ENCODE peak calls at places on chromosome 13, in seven cellular contexts. X is sigmoid colon, O is fibroblast of lung, P is mesothelial cell of epicardium, E is bronchial epithelial cell, C is lower leg skin, Q is foreskin fibroblast. Z is an unnamed sample.

GRCh38 chr13:42569576-42570344 is 4.2 kb upstream of the TNFSF11 start:
- DNase-seq in P (no peak), E (no peak), Q (no peak), O (no peak), C (no peak), X (no peak), Z (peak; percentile 42)

GRCh38 chr13:109707044-109707794 is 79.2 kb downstream of the IRS2 start:
- DNase-seq in C (no peak), Q (no peak), X (no peak), P (no peak), E (no peak), O (peak; percentile 34), Z (no peak)

GRCh38 chr13:71729441-71729840 is 137.6 kb downstream of the DACH1 start:
- DNase-seq in E (no peak), X (no peak), C (no peak), P (no peak), Q (no peak), O (no peak), Z (no peak)

GRCh38 chr13:112159575-112160547 is 92.9 kb downstream of the SOX1 start:
- DNase-seq in O (no peak), P (no peak), Q (no peak), X (no peak), C (peak; percentile 58), E (no peak), Z (no peak)

GRCh38 chr13:74136089-74136658 is 2.0 kb upstream of the KLF12 start:
- DNase-seq in O (peak; percentile 67), Q (peak; percentile 72), C (no peak), E (peak; percentile 58), P (peak; percentile 68), X (peak; percentile 71), Z (peak; percentile 15)

GRCh38 chr13:54775501-54776191 is 1747.0 kb downstream of the OLFM4 start:
- DNase-seq in E (no peak), C (no peak), P (no peak), Q (no peak), X (no peak), O (no peak), Z (no peak)

GRCh38 chr13:80665792-80666333 is 324.9 kb upstream of the SPRY2 start:
- DNase-seq in C (no peak), Q (no peak), X (no peak), E (peak; percentile 66), O (no peak), P (no peak), Z (no peak)

GRCh38 chr13:28618595-28618994 is 40.3 kb upstream of the POMP start:
- DNase-seq in E (no peak), X (no peak), O (no peak), C (no peak), P (no peak), Q (no peak), Z (no peak)

GRCh38 chr13:96796234-96796633 is 198.0 kb downstream of the OXGR1 start:
- DNase-seq in P (no peak), O (no peak), X (no peak), Q (peak; percentile 38), E (peak; percentile 5), C (no peak), Z (no peak)
- TF ChIP-seq CTCF in P (no peak), O (no peak), X (no peak), Q (no peak), E (peak; percentile 13), C (no peak), Z (no peak)

DNA sequence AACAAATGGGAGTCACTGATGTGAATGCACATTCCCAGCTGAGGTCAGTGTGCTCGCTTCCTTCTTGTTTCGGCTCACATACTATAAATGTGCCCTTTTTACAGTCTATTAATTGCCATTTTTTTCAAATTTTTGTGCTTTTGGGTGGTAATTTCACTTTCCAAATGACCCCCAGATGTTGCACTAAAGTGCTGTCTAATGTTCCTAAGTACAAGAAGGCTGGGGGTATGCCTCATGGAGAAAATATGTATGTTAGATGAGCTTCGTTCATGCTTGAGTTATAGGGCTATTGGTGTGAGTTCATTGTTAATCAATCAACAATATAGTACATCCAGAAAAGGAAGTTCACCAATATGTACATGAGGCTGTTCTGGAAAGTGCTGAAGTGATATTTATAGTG is 84.7 kb downstream of the KL start:
- DNase-seq in X (no peak), P (no peak), E (no peak), C (no peak), Q (peak; percentile 68), O (no peak), Z (no peak)
- TF ChIP-seq CTCF in X (no peak), P (no peak), E (no peak), C (no peak), Q (no peak), O (no peak), Z (no peak)

GRCh38 chr13:29936051-29936813 is 85.8 kb upstream of the UBL3 start:
- DNase-seq in O (no peak), X (no peak), C (no peak), P (no peak), Q (no peak), E (no peak), Z (no peak)

GRCh38 chr13:29935309-29935981 is 85.0 kb upstream of the UBL3 start:
- DNase-seq in C (no peak), E (no peak), Q (no peak), X (no peak), P (no peak), O (no peak), Z (peak; percentile 72)

GRCh38 chr13:29933401-29933800 is 83.0 kb upstream of the UBL3 start:
- DNase-seq in O (no peak), X (no peak), Q (no peak), C (no peak), P (no peak), E (no peak), Z (no peak)

GRCh38 chr13:29936961-29937360 is 86.5 kb upstream of the UBL3 start:
- DNase-seq in C (no peak), E (no peak), P (no peak), Q (no peak), X (no peak), O (no peak), Z (no peak)

GRCh38 chr13:29934531-29935308 is 84.3 kb upstream of the UBL3 start:
- DNase-seq in C (no peak), P (no peak), O (no peak), E (no peak), X (no peak), Q (no peak), Z (no peak)
- TF ChIP-seq CTCF in C (no peak), P (no peak), O (no peak), E (no peak), X (no peak), Q (no peak), Z (no peak)

DNA sequence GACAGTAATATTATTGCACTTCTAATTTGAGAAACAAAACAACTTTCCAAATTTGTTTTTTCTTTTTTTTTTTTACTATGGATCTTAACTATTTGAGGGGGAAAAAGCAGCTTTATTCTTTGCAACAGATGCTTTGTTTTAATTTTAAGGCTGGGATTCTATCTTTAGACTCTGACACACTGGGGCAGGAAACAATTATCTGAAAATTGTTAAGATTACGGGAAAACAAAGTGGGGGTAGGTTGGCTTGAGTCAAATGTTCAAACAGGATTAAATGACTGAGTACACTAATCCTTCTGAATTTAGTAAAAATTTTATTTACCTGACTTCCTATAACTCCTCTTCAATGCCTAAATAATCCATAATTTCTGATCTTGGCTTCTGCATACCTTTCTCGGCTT is 543.2 kb downstream of the SLITRK6 start:
- DNase-seq in X (no peak), P (no peak), C (no peak), Q (no peak), E (no peak), O (no peak), Z (no peak)
- TF ChIP-seq CTCF in X (no peak), P (no peak), C (no peak), Q (no peak), E (no peak), O (no peak), Z (no peak)